ENCODE peak calls at places on chromosomes 16 and 17, in eight cellular contexts. A is natural killer cell, S is GM06990, H is keratinocyte, T is ascending aorta, J is endodermal cell, Q is A549, U is RWPE1. X is an unnamed sample.

GRCh38 chr16:85984947-85985451 is 86.0 kb downstream of the IRF8 start:
- DNase-seq in A (no peak), S (peak; percentile 76), H (no peak), T (no peak), J (peak; percentile 30), Q (no peak), U (no peak), X (peak; percentile 77)

GRCh38 chr17:43579570-43580140 is 33.5 kb upstream of the ETV4 start:
- DNase-seq in A (no peak), S (no peak), H (peak; percentile 94), T (no peak), J (no peak), Q (peak; percentile 70), U (peak; percentile 75), X (no peak)

GRCh38 chr17:35254107-35254802 is 11.4 kb downstream of the SLFN5 start:
- DNase-seq in A (no peak), S (no peak), H (no peak), T (peak; percentile 14), J (peak; percentile 18), Q (peak; percentile 97), U (peak; percentile 65), X (peak; percentile 79)

GRCh38 chr16:89193021-89193575 is 7.2 kb downstream of the SLC22A31 start:
- DNase-seq in A (no peak), S (peak; percentile 63), H (peak; percentile 36), T (no peak), J (peak; percentile 91), Q (peak; percentile 84), U (peak; percentile 56), X (peak; percentile 75)

GRCh38 chr16:75244844-75245758 is 6.3 kb downstream of the BCAR1 start:
- DNase-seq in A (no peak), S (peak; percentile 57), H (no peak), T (peak; percentile 88), J (peak; percentile 95), Q (peak; percentile 80), U (peak; percentile 78), X (no peak)

GRCh38 chr16:57245472-57246113 is 534 bp downstream of the ARL2BP start:
- DNase-seq in A (no peak), S (no peak), H (no peak), T (no peak), J (no peak), Q (no peak), U (peak; percentile 42), X (no peak)

GRCh38 chr17:6989779-6990178 is 6.1 kb upstream of the ALOX12 start:
- DNase-seq in A (no peak), S (no peak), H (no peak), T (no peak), J (no peak), Q (no peak), U (no peak), X (no peak)

GRCh38 chr16:54431041-54431996 is 144.7 kb upstream of the IRX3 start:
- DNase-seq in A (no peak), S (no peak), H (no peak), T (no peak), J (no peak), Q (no peak), U (no peak), X (no peak)

GRCh38 chr16:9817586-9817985 is 364.6 kb downstream of the GRIN2A start:
- DNase-seq in A (no peak), S (no peak), H (no peak), T (no peak), J (no peak), Q (no peak), U (no peak), X (no peak)

GRCh38 chr16:85417156-85417860 is 195.8 kb upstream of the GSE1 start:
- DNase-seq in A (no peak), S (no peak), H (no peak), T (no peak), J (no peak), Q (no peak), U (no peak), X (peak; percentile 20)

GRCh38 chr17:29588561-29589411 is 662 bp downstream of the GIT1 start:
- DNase-seq in A (no peak), S (peak; percentile 59), H (no peak), T (no peak), J (peak; percentile 86), Q (peak; percentile 52), U (no peak), X (no peak)

GRCh38 chr16:1559446-1559975 is 26.0 kb downstream of the TMEM204 start:
- DNase-seq in A (no peak), S (no peak), H (no peak), T (no peak), J (no peak), Q (no peak), U (no peak), X (no peak)

GRCh38 chr17:3861761-3862681 is 16.0 kb upstream of the NCBP3 start:
- DNase-seq in A (no peak), S (no peak), H (no peak), T (no peak), J (peak; percentile 49), Q (no peak), U (no peak), X (no peak)

GRCh38 chr16:2085669-2086068 is 37.9 kb downstream of the TSC2 start:
- DNase-seq in A (no peak), S (no peak), H (no peak), T (no peak), J (no peak), Q (peak; percentile 41), U (no peak), X (no peak)

GRCh38 chr17:49549691-49550678 is 25.7 kb upstream of the NXPH3 start:
- DNase-seq in A (no peak), S (no peak), H (no peak), T (no peak), J (peak; percentile 55), Q (no peak), U (no peak), X (no peak)

GRCh38 chr17:39536468-39536867 is 71.3 kb downstream of the NEUROD2 start:
- DNase-seq in A (no peak), S (no peak), H (no peak), T (no peak), J (no peak), Q (no peak), U (no peak), X (no peak)

GRCh38 chr17:82966415-82966814 is 113.0 kb upstream of the METRNL start:
- DNase-seq in A (no peak), S (no peak), H (no peak), T (no peak), J (peak; percentile 36), Q (no peak), U (no peak), X (no peak)

GRCh38 chr17:77499699-77500435 is 359.1 kb downstream of the SEC14L1 start:
- DNase-seq in A (no peak), S (peak; percentile 8), H (no peak), T (no peak), J (peak; percentile 23), Q (no peak), U (no peak), X (no peak)

DNA sequence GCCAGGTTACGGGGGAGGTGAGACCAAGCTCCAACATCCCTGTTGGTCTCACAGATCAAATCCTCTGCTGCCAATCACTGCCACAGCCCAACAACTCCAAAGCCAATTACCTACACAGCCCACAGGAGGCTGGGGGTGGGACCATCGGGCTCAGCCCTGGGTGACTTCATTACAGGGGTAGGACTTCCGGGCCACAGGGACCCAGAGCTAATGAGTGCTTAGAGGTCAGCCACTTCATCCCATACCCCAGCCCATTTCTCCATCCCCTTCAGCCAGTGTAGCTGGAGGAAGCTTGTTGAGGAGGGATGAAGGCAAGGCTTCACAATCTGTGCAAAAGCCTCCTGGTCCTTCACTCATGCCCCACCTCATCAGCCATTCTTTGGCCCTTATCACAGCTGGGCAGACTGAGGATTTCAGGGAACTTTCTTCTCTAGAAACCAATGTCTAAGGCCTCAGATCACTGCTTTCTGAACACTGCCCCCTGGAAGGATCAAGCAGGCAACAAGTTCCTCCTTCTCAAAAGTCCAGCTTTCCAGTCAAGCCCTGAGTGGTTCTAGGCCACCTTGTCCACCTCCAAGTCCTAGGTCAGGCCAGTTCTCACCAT is 5.8 kb downstream of the FOXN1 start:
- DNase-seq in A (no peak), S (no peak), H (no peak), T (no peak), J (no peak), Q (no peak), U (no peak), X (no peak)
- TF ChIP-seq CTCF in A (no peak), S (no peak), H (no peak), T (no peak), J (peak; percentile 26), Q (no peak), U (no peak), X (no peak)

DNA sequence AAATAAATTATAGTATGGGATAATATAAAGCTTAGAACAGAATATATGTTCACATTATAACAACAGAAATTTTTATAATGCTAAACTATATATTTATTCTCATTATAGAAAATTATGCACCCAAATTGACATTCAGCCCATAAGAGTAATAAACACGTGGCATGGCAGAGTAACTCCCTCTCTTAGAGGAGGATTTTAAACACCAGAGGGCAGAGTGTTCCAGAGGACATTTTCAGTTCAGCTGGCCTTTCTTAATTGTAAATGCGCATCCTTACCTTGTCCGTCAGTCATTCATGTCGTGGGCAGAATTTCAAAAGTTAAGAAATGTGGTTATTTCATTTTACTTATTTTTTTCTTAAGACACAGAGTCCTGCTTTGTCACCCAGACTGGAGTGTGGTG is 147.1 kb downstream of the TANC2 start:
- DNase-seq in A (no peak), S (no peak), H (no peak), T (no peak), J (no peak), Q (peak; percentile 22), U (no peak), X (no peak)
- TF ChIP-seq CTCF in A (no peak), S (peak; percentile 25), H (peak; percentile 10), T (no peak), J (peak; percentile 75), Q (peak; percentile 39), U (no peak), X (peak; percentile 46)

DNA sequence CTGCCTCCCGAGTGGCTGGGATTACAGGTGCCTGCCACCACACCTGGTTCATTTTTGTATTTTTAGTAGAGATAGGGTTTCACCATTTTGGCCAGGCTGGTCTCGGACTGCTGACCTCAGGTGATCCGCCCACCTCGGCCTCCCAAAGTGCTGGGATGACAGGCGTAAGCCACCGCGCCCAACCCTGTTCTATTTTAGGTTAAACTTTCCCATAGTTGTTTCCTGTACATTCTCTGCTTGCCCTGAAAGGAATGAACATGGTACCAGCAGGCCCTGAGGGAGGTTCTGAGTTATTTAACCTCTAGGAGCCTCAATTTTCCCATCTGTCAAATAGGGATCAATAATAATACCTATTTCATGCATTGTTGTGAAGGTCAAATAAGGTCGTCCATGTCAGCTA is 11.0 kb upstream of the CDH5 start:
- DNase-seq in A (no peak), S (no peak), H (no peak), T (no peak), J (no peak), Q (no peak), U (no peak), X (no peak)
- TF ChIP-seq CTCF in A (no peak), S (no peak), H (no peak), T (no peak), J (no peak), Q (no peak), U (no peak), X (no peak)

DNA sequence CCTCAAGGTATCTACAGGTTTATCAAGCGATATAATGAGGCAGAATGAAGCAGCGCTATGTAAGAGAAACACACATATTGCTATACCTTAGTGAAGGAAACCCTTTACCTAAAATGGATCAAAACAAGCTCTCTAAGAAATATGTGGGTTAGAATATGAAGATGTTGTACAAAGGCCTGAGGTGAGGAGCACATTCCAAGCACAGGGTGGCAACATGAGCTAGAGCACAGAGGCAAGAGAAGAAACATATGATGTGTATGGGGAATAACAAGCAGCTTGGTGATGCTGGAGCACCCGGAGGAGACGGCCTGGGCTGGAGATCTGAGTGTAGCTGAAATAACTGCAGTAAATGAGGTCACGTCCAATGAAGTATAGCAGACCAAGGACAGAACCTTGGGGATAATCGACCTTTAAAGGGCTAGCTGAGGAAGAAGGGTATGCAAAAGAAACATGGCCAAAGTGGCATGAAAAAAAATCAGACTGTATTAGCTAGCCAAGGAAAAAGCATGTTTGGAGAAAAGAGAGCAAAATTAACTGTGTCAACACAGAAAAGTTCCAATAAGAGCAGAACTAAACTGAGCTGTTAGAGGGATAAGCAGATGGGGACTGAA is 44.0 kb downstream of the MARVELD3 start:
- DNase-seq in A (no peak), S (no peak), H (no peak), T (no peak), J (no peak), Q (peak; percentile 18), U (no peak), X (no peak)
- TF ChIP-seq CTCF in A (no peak), S (no peak), H (no peak), T (no peak), J (no peak), Q (no peak), U (no peak), X (no peak)